ENCODE peak calls at places on chromosomes 13 and 19, in four cellular contexts. P is T-helper 2 cell, J is keratinocyte, S is NCI-H1694 treated with DMSO at 0.1 percent for 48 hours. W is an unnamed sample.

GRCh38 chr19:51784922-51785690 is 9.9 kb upstream of the FPR3 start:
- DNase-seq in J (peak; percentile 93), P (no peak), S (no peak), W (peak; percentile 85)

GRCh38 chr13:27117158-27117557 is 54.5 kb downstream of the USP12 start:
- DNase-seq in P (no peak), S (no peak), J (no peak), W (no peak)

GRCh38 chr13:99237981-99238662 is 20.1 kb downstream of the GPR18 start:
- DNase-seq in J (no peak), S (no peak), P (peak; percentile 24), W (no peak)

GRCh38 chr13:70960841-70961443 is 852.7 kb upstream of the KLHL1 start:
- DNase-seq in J (no peak), P (no peak), S (no peak), W (peak; percentile 51)

GRCh38 chr13:33927315-33927714 is 109.4 kb downstream of the RFC3 start:
- DNase-seq in P (no peak), J (no peak), S (no peak), W (peak; percentile 33)

GRCh38 chr13:27200413-27201066 is 28.9 kb upstream of the USP12 start:
- DNase-seq in P (no peak), J (no peak), S (no peak), W (peak; percentile 68)

GRCh38 chr19:40057166-40057565 is 1.1 kb upstream of the ZNF780B start:
- DNase-seq in S (no peak), J (no peak), P (no peak), W (no peak)

GRCh38 chr19:29662604-29663404 is 2.5 kb upstream of the PLEKHF1 start:
- DNase-seq in J (no peak), P (no peak), S (no peak), W (peak; percentile 70)

GRCh38 chr13:53784331-53784730 is 755.7 kb downstream of the OLFM4 start:
- DNase-seq in P (no peak), J (no peak), S (no peak), W (no peak)

GRCh38 chr13:40271931-40272775 is 394.3 kb downstream of the FOXO1 start:
- DNase-seq in S (peak; percentile 1), P (no peak), J (peak; percentile 58), W (peak; percentile 71)

GRCh38 chr13:25839356-25839755 is 212.5 kb downstream of the SHISA2 start:
- DNase-seq in J (no peak), P (no peak), S (no peak), W (no peak)

GRCh38 chr13:39567569-39567968 is 35.4 kb downstream of the LHFPL6 start:
- DNase-seq in J (no peak), P (no peak), S (no peak), W (peak; percentile 16)

GRCh38 chr13:38141792-38142191 is 207.9 kb upstream of the UFM1 start:
- DNase-seq in S (no peak), J (no peak), P (no peak), W (peak; percentile 45)

GRCh38 chr13:111259058-111259457 is 61.4 kb upstream of the TEX29 start:
- DNase-seq in S (no peak), P (no peak), J (no peak), W (no peak)

GRCh38 chr19:8489591-8490394 is 12.6 kb downstream of the PRAM1 start:
- DNase-seq in J (peak; percentile 76), P (no peak), S (no peak), W (no peak)

GRCh38 chr13:35789335-35790166 is 313.1 kb upstream of the MAB21L1 start:
- DNase-seq in S (peak; percentile 83), J (no peak), P (no peak), W (peak; percentile 52)

GRCh38 chr13:44151474-44151873 is 222.2 kb upstream of the SERP2 start:
- DNase-seq in P (no peak), S (no peak), J (no peak), W (no peak)

GRCh38 chr19:56091066-56091490 is 30.0 kb downstream of the ZNF787 start:
- DNase-seq in S (no peak), P (no peak), J (no peak), W (peak; percentile 19)

GRCh38 chr13:113750554-113751399 is 8.2 kb upstream of the TMEM255B start:
- DNase-seq in P (no peak), S (no peak), J (no peak), W (no peak)

GRCh38 chr13:49367640-49368431 is 76.0 kb downstream of the CAB39L start:
- DNase-seq in S (no peak), P (no peak), J (no peak), W (no peak)

GRCh38 chr13:19864339-19865309 is 1.2 kb upstream of the ZMYM5 start:
- DNase-seq in P (peak; percentile 68), J (no peak), S (peak; percentile 89), W (peak; percentile 82)

GRCh38 chr13:33524086-33524485 is 238.5 kb upstream of the STARD13 start:
- DNase-seq in S (no peak), P (no peak), J (no peak), W (peak; percentile 93)